ENCODE peak calls at places on chromosomes 5 and 9, in six cellular contexts. I, B, P, F, V and N are unnamed samples.

GRCh38 chr9:88179080-88179521 is 40.8 kb upstream of the SPATA31C2 start:
- DNase-seq in F (no peak), V (no peak), I (no peak), B (no peak), P (no peak), N (no peak)

GRCh38 chr5:168808217-168808616 is 229.0 kb upstream of the PANK3 start:
- DNase-seq in P (no peak), V (no peak), F (no peak), B (no peak), I (no peak), N (no peak)

GRCh38 chr5:96734871-96735325 is 72.7 kb downstream of the CAST start:
- DNase-seq in B (no peak), P (peak), V (peak), F (no peak), I (no peak), N (no peak)

GRCh38 chr9:72751541-72751940 is 201.3 kb downstream of the ALDH1A1 start:
- DNase-seq in I (no peak), P (no peak), F (no peak), V (no peak), B (no peak), N (no peak)

GRCh38 chr9:17635115-17635890 is 56.4 kb downstream of the SH3GL2 start:
- DNase-seq in B (no peak), V (no peak), I (no peak), F (no peak), P (no peak), N (no peak)

GRCh38 chr9:36166150-36166927 is 2.8 kb upstream of the CCIN start:
- DNase-seq in P (peak), F (peak), V (no peak), B (peak), I (peak), N (peak)

GRCh38 chr9:120713257-120714087 is 798 bp downstream of the MEGF9 start:
- DNase-seq in I (no peak), F (peak), V (no peak), P (no peak), B (no peak), N (no peak)

GRCh38 chr5:145341842-145342241 is 493.3 kb downstream of the PRELID2 start:
- DNase-seq in P (peak), I (no peak), V (no peak), F (no peak), B (no peak), N (no peak)

GRCh38 chr9:115985657-115986056 is 167.9 kb upstream of the PAPPA start:
- DNase-seq in V (no peak), F (no peak), B (no peak), I (no peak), P (no peak), N (no peak)

GRCh38 chr9:23855885-23856284 is 29.8 kb upstream of the ELAVL2 start:
- DNase-seq in V (no peak), P (no peak), B (no peak), I (no peak), F (no peak), N (no peak)

GRCh38 chr9:130444565-130445221 is at the start of gene ASS1:
- DNase-seq in F (peak), P (no peak), B (peak), I (peak), V (no peak), N (peak)

GRCh38 chr5:40834391-40834848 is 602 bp downstream of the RPL37 start:
- DNase-seq in F (no peak), V (no peak), B (no peak), I (no peak), P (peak), N (peak)

GRCh38 chr9:121217609-121218292 is 16.1 kb upstream of the RAB14 start:
- DNase-seq in F (no peak), P (peak), B (no peak), V (no peak), I (no peak), N (no peak)

GRCh38 chr9:124001445-124001799 is 10.1 kb upstream of the LHX2 start:
- DNase-seq in P (no peak), F (no peak), I (no peak), V (no peak), B (no peak), N (no peak)

GRCh38 chr5:73373814-73374510 is 74.6 kb downstream of the FOXD1 start:
- DNase-seq in I (no peak), P (no peak), B (no peak), V (no peak), F (no peak), N (no peak)

GRCh38 chr5:13660072-13660471 is 284.4 kb downstream of the DNAH5 start:
- DNase-seq in I (no peak), B (no peak), P (peak), V (no peak), F (no peak), N (no peak)
- TF ChIP-seq CTCF in I (no peak), B (no peak), P (no peak), V (no peak), F (no peak), N (no peak)

GRCh38 chr9:20552874-20553624 is 69.2 kb downstream of the MLLT3 start:
- DNase-seq in F (no peak), I (no peak), P (peak), B (no peak), V (no peak), N (no peak)
- TF ChIP-seq CTCF in F (peak), I (peak), P (no peak), B (peak), V (no peak), N (peak)

DNA sequence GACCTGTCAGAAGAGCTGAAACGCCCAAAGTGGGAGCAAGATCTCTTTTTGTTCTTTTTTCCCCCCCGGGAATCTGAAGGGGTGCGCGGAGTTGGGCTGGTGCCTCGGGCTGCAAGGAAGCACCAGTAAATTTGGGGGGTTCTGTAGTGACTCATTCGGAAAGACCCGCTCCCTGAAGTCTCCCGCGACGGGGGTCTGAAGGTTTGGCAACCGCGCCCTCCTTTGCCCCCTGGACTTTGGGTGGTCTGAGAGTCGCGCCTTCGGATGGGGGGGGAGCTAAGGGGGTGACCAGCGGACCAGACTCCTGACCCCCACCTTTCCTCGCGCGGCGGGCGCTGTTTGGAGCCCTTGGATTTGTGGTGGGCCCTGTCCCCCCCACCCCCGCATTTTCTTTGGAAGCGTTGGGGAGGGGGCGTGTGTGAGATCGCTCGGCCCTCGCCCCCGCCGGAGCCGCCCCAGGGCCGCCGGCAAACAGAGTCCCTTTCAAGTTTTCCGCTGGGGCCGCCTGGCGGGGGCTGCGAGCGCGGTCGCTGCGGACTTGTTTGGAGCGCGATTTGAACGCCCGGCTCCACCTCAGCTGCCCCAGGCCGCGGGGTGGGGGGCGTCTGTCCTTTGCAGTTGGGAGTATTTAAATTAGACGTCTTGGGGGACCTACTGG is 2.0 kb downstream of the CXXC5 start:
- DNase-seq in F (peak), P (no peak), B (no peak), I (no peak), V (no peak), N (no peak)
- TF ChIP-seq CTCF in F (peak), P (peak), B (peak), I (peak), V (peak), N (peak)

DNA sequence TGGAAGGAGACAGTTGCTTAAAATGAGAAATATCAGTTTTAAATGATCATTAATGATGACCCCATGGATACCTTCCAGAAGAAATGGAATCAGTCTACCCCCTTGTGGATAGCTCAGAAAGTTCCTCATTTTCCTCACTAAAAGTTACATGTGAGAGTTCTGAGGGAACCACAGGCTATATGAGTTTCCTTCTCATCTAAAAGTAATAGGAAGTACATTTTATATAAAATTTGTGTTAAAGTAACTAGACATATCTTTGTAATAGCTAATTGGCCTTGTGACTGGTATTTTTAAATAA is 104.9 kb upstream of the SLC25A48 start:
- DNase-seq in B (no peak), F (no peak), V (no peak), I (no peak), P (no peak), N (no peak)
- TF ChIP-seq CTCF in B (peak), F (peak), V (peak), I (no peak), P (peak), N (no peak)

GRCh38 chr5:174900176-174900692 is 175.9 kb downstream of the MSX2 start:
- DNase-seq in P (no peak), B (no peak), F (no peak), V (no peak), I (no peak), N (no peak)

GRCh38 chr5:174897281-174897950 is 173.0 kb downstream of the MSX2 start:
- DNase-seq in B (no peak), I (no peak), F (no peak), V (no peak), P (no peak), N (no peak)

GRCh38 chr5:174901336-174901735 is 177.0 kb downstream of the MSX2 start:
- DNase-seq in P (no peak), I (no peak), B (no peak), V (no peak), F (no peak), N (no peak)

GRCh38 chr5:174903333-174903732 is 179.0 kb downstream of the MSX2 start:
- DNase-seq in B (no peak), P (no peak), I (no peak), F (no peak), V (no peak), N (no peak)
- TF ChIP-seq CTCF in B (no peak), P (no peak), I (no peak), F (no peak), V (no peak), N (no peak)

GRCh38 chr9:134847752-134848432 is 32.7 kb upstream of the FCN2 start:
- DNase-seq in F (no peak), P (no peak), I (no peak), V (no peak), B (no peak), N (no peak)
- TF ChIP-seq CTCF in F (no peak), P (no peak), I (no peak), V (no peak), B (no peak), N (no peak)

DNA sequence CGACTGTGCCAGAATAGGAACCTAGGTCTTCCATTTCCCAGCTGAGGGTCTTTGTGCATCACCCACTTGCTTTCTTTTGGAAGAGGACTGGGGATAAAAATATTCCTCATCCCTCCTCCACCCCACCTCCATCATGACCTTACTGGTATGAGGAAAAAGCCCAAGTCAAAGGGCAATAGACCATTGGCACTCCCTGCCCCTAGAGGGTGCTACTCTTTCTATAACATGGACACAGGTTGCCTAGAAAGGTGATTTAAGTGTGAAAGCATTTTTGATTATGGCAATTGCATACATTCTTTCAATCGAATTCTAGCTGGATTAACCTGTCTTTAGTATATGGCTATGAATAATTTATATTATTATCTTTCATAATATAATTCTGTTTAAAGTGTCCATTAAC is 22.8 kb upstream of the ZNF618 start:
- DNase-seq in F (peak), B (no peak), I (no peak), V (no peak), P (peak), N (no peak)
- TF ChIP-seq CTCF in F (peak), B (no peak), I (peak), V (peak), P (peak), N (no peak)